ENCODE peak calls at places on chromosome 19, in seven cellular contexts. P is uterus, J is endodermal cell, L is adrenal gland, T is retinal pigment epithelial cell, A is fibroblast of lung, X is heart right ventricle. K is an unnamed sample.
A peak's percentile ranks its signal among the peaks of the same experiment; 100 is the strongest.

GRCh38 chr19:22602631-22603272 is 31.4 kb upstream of the ZNF492 start:
- DNase-seq in P (no peak), X (no peak), L (no peak), T (no peak), J (no peak), A (no peak), K (no peak)

GRCh38 chr19:13012690-13013608 is 17.7 kb downstream of the NFIX start:
- DNase-seq in J (peak; percentile 74), A (peak; percentile 81), L (peak; percentile 73), P (peak; percentile 88), X (no peak), T (no peak), K (no peak)

GRCh38 chr19:805600-806550 is 8.6 kb downstream of the PTBP1 start:
- DNase-seq in J (peak; percentile 64), L (no peak), P (no peak), X (no peak), T (no peak), A (no peak), K (no peak)

GRCh38 chr19:29596080-29596479 is 10.0 kb upstream of the POP4 start:
- DNase-seq in A (no peak), P (no peak), T (no peak), L (no peak), X (no peak), J (no peak), K (no peak)

GRCh38 chr19:4375164-4375619 is 25.2 kb downstream of the SH3GL1 start:
- DNase-seq in X (no peak), T (no peak), L (no peak), J (peak; percentile 91), A (no peak), P (no peak), K (no peak)

GRCh38 chr19:48006762-48007161 is 12.3 kb downstream of the ELSPBP1 start:
- DNase-seq in L (no peak), X (no peak), P (no peak), J (peak; percentile 59), T (no peak), A (no peak), K (no peak)

GRCh38 chr19:18009412-18010066 is 1.6 kb downstream of the ARRDC2 start:
- DNase-seq in A (no peak), J (no peak), P (no peak), L (no peak), X (no peak), T (no peak), K (no peak)

GRCh38 chr19:30361107-30361447 is 11.1 kb upstream of the ZNF536 start:
- DNase-seq in T (no peak), P (no peak), J (no peak), X (no peak), L (no peak), A (no peak), K (no peak)

GRCh38 chr19:5003781-5004180 is 34.9 kb downstream of the KDM4B start:
- DNase-seq in A (no peak), L (no peak), T (no peak), X (no peak), P (no peak), J (no peak), K (no peak)

GRCh38 chr19:49109569-49110233 is 4.5 kb upstream of the LIN7B start:
- DNase-seq in P (no peak), L (no peak), J (no peak), A (no peak), X (no peak), T (no peak), K (no peak)

GRCh38 chr19:50646074-50646807 is 3.0 kb upstream of the C19orf81 start:
- DNase-seq in J (no peak), T (no peak), P (no peak), X (no peak), A (peak; percentile 26), L (peak; percentile 66), K (no peak)

GRCh38 chr19:53237114-53237777 is 17.4 kb downstream of the ZNF677 start:
- DNase-seq in X (no peak), A (no peak), T (no peak), P (no peak), L (no peak), J (no peak), K (no peak)

GRCh38 chr19:54152878-54153524 is 6.5 kb downstream of the LENG1 start:
- DNase-seq in L (no peak), J (no peak), X (no peak), T (no peak), P (no peak), A (no peak), K (no peak)

GRCh38 chr19:3683405-3683865 is 16.8 kb downstream of the PIP5K1C start:
- DNase-seq in L (peak; percentile 22), A (no peak), P (peak; percentile 81), J (peak; percentile 81), T (no peak), X (peak; percentile 63), K (no peak)

GRCh38 chr19:11435833-11436313 is 438 bp downstream of the PRKCSH start:
- DNase-seq in X (no peak), P (no peak), J (no peak), A (peak; percentile 20), L (no peak), T (no peak), K (no peak)

GRCh38 chr19:4338441-4339350 is at the start of gene STAP2:
- DNase-seq in J (peak; percentile 80), A (no peak), P (no peak), T (no peak), X (no peak), L (peak; percentile 55), K (no peak)

GRCh38 chr19:22735911-22736645 is 47.9 kb downstream of the ZNF99 start:
- DNase-seq in X (no peak), L (no peak), T (no peak), P (peak; percentile 13), A (no peak), J (no peak), K (no peak)

GRCh38 chr19:52898101-52898500 is 666 bp upstream of the ZNF320 start:
- DNase-seq in X (peak; percentile 10), J (peak; percentile 78), A (no peak), L (no peak), T (no peak), P (no peak), K (no peak)

GRCh38 chr19:2392366-2392765 is 32.3 kb downstream of the TMPRSS9 start:
- DNase-seq in X (no peak), T (no peak), A (no peak), L (no peak), J (no peak), P (no peak), K (no peak)

GRCh38 chr19:50362656-50363424 is 2.6 kb downstream of the NAPSA start:
- DNase-seq in P (no peak), J (no peak), A (no peak), T (no peak), X (no peak), L (no peak), K (no peak)

GRCh38 chr19:55490478-55491436 is 2.5 kb downstream of the SSC5D start:
- DNase-seq in J (no peak), X (no peak), T (no peak), L (no peak), A (no peak), P (peak; percentile 50), K (no peak)

GRCh38 chr19:55491546-55492360 is 3.5 kb downstream of the SSC5D start:
- DNase-seq in X (no peak), J (no peak), T (no peak), L (no peak), A (no peak), P (peak; percentile 67), K (no peak)

GRCh38 chr19:55493650-55494171 is 5.5 kb downstream of the SSC5D start:
- DNase-seq in T (no peak), A (no peak), P (peak; percentile 43), X (no peak), L (no peak), J (no peak), K (no peak)

GRCh38 chr19:55493052-55493649 is 4.9 kb downstream of the SSC5D start:
- DNase-seq in J (no peak), T (no peak), X (peak; percentile 57), A (no peak), L (no peak), P (peak; percentile 77), K (no peak)

DNA sequence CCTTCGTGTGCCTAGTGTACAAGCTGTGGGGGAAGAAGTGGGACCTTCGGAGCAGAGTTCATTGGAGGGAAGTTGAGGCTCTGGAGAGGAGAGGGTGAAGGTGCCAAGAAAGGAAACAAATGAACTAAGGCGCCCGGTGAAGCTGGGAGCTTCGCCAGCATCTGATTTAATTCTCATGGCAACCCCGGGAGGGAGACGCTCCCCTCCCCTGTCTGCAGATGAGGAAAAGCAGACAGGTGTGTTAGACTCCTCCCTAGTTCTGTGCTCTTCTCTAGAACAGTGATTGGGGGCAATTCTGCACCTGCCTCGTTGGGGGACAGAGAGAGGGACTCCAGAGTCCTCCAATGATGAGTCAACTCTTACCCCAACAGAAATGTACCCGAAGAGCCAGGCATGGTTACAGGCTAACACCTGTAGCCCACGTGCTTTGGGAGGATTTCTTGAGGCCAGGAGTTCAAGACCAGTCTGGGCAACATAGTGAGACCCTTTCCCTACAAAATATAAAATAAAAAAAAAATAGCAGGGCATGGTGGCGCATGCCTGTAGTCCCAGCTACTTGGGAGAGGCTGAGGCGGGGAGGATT is 4.2 kb downstream of the SSC5D start:
- DNase-seq in A (no peak), J (no peak), X (no peak), P (peak; percentile 54), T (no peak), L (no peak), K (no peak)
- TF ChIP-seq CTCF in A (no peak), J (no peak), X (no peak), P (no peak), T (no peak), L (no peak), K (no peak)

GRCh38 chr19:39479916-39480315 is 722 bp upstream of the TIMM50 start:
- DNase-seq in L (no peak), J (no peak), X (no peak), P (no peak), A (no peak), T (no peak), K (no peak)
- H3K4me3 ChIP-seq in L (no peak overlapping the region), J (peak overlapping the region; percentile 69), X (peak overlapping the region; percentile 83), P (peak overlapping the region; percentile 97), A (no peak overlapping the region), T (peak overlapping the region; percentile 98), K (no peak overlapping the region)

GRCh38 chr19:15136234-15136954 is 29.2 kb downstream of the SYDE1 start:
- DNase-seq in J (no peak), X (no peak), L (no peak), A (peak; percentile 28), P (no peak), T (no peak), K (no peak)
- TF ChIP-seq CTCF in J (no peak), X (no peak), L (no peak), A (no peak), P (no peak), T (no peak), K (no peak)

DNA sequence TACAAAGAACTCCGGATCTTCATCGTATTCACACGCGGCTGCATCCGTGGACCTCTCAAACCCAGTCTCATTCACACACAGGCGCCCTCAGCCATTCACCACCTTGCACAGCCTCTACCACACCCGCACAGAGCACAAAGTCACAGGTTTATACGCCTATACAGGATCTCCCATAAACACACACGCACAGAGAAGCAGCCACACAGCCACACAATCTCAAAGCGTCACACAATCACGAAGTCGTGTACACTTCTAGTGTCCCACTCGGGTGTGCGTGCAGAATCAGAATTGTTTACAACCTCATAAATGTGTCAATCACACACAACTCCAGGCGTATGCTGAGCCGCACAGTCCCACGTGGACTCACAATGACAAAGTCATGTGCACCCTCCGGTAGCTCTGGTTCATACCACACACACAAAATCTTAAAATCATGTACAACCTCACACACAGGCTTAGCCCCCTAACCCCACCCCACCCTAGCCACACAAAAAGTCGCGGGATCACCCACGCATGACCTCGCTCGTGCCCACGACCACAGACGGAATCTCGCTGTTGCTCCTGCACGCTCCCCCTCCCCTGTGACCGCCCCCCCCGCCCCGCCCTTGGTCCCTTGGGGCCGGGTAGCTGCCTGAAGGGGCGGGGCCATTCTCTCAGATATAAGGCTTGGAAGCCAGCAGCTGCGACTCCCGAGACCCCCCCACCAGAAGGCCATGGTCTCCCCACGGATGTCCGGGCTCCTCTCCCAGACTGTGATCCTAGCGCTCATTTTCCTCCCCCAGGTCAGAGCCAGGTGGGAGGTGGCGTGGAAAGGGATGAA is at the start of gene DLL3:
- DNase-seq in X (no peak), L (no peak), J (peak; percentile 73), A (no peak), P (no peak), T (no peak), K (no peak)
- H3K4me3 ChIP-seq in X (peak within 1 kb of the TSS; percentile 17), L (no peak within 1 kb of the TSS), J (peak within 1 kb of the TSS; percentile 61), A (no peak within 1 kb of the TSS), P (no peak within 1 kb of the TSS), T (peak within 1 kb of the TSS; percentile 20), K (peak within 1 kb of the TSS; percentile 20)

K was measured in AG04449.